ENCODE peak calls at places on chromosomes 5 and 9, in four cellular contexts. C, H, J and T are unnamed samples.

GRCh38 chr5:2143646-2144386 is 261.1 kb upstream of the IRX4 start:
- DNase-seq in C (no peak), H (no peak), J (no peak), T (no peak)

GRCh38 chr5:8184455-8185063 is 315.6 kb downstream of the MTRR start:
- DNase-seq in C (no peak), H (peak; percentile 88), J (peak; percentile 20), T (peak; percentile 51)

GRCh38 chr5:113114559-113114958 is 138.0 kb downstream of the DCP2 start:
- DNase-seq in C (no peak), H (no peak), J (no peak), T (no peak)

GRCh38 chr5:136424835-136425694 is 59.7 kb upstream of the TRPC7 start:
- DNase-seq in C (no peak), H (peak; percentile 97), J (peak; percentile 56), T (peak; percentile 66)

GRCh38 chr9:132439153-132439552 is 29.1 kb downstream of the CFAP77 start:
- DNase-seq in C (no peak), H (no peak), J (no peak), T (no peak)

GRCh38 chr5:130138406-130139060 is 234.3 kb downstream of the CHSY3 start:
- DNase-seq in C (no peak), H (no peak), J (no peak), T (no peak)

GRCh38 chr5:74360535-74361210 is 279.9 kb downstream of the ENC1 start:
- DNase-seq in C (no peak), H (no peak), J (no peak), T (no peak)

GRCh38 chr9:89097219-89097618 is 81.4 kb downstream of the SHC3 start:
- DNase-seq in C (no peak), H (no peak), J (no peak), T (no peak)

GRCh38 chr9:4235951-4236804 is 63.7 kb downstream of the GLIS3 start:
- DNase-seq in C (no peak), H (no peak), J (peak; percentile 27), T (no peak)

GRCh38 chr5:174503461-174504265 is 220.7 kb upstream of the MSX2 start:
- DNase-seq in C (no peak), H (no peak), J (no peak), T (no peak)

GRCh38 chr9:5947912-5948311 is 57.2 kb downstream of the MLANA start:
- DNase-seq in C (peak; percentile 13), H (no peak), J (no peak), T (no peak)

GRCh38 chr5:152256580-152256979 is 148.5 kb downstream of the NMUR2 start:
- DNase-seq in C (no peak), H (no peak), J (no peak), T (no peak)

GRCh38 chr5:173420108-173420507 is 91.9 kb upstream of the STC2 start:
- DNase-seq in C (no peak), H (no peak), J (no peak), T (peak; percentile 39)

GRCh38 chr5:57666582-57666981 is 184.0 kb upstream of the ACTBL2 start:
- DNase-seq in C (no peak), H (no peak), J (no peak), T (no peak)

GRCh38 chr5:170266570-170267379 is 30.8 kb downstream of the LCP2 start:
- DNase-seq in C (no peak), H (peak; percentile 43), J (no peak), T (no peak)

GRCh38 chr9:97487107-97487506 is 14.4 kb upstream of the TMOD1 start:
- DNase-seq in C (no peak), H (no peak), J (peak; percentile 37), T (no peak)
- TF ChIP-seq TCF12 in C (no peak), H (no peak), J (no peak), T (no peak)

GRCh38 chr9:123866497-123866896 is 63.4 kb downstream of the DENND1A start:
- DNase-seq in C (no peak), H (no peak), J (no peak), T (no peak)
- TF ChIP-seq TCF12 in C (no peak), H (no peak), J (no peak), T (no peak)

DNA sequence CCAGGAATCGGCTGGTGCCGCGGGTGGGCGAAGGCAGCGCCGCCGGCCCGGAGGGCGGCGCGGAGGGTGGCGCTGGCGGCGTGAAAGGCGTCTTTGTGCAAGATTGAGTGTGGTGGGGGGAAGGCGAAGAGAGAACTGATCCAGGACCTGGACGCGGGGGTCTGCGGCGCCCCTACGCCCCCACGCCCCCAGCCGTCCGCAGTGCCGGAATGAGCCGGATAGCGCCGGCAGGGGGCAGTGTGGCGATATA is 4.5 kb upstream of the RGMB start:
- DNase-seq in C (no peak), H (no peak), J (no peak), T (peak; percentile 83)
- TF ChIP-seq TCF12 in C (no peak), H (no peak), J (no peak), T (no peak)

GRCh38 chr5:105877592-105877991 is 1793.1 kb downstream of the EFNA5 start:
- DNase-seq in C (no peak), H (no peak), J (no peak), T (no peak)

GRCh38 chr5:105878402-105878801 is 1792.3 kb downstream of the EFNA5 start:
- DNase-seq in C (no peak), H (no peak), J (no peak), T (no peak)

GRCh38 chr5:105868038-105868775 is 1802.5 kb downstream of the EFNA5 start:
- DNase-seq in C (no peak), H (no peak), J (no peak), T (no peak)

GRCh38 chr5:105872569-105873270 is 1798.0 kb downstream of the EFNA5 start:
- DNase-seq in C (no peak), H (no peak), J (no peak), T (no peak)
- TF ChIP-seq TCF12 in C (no peak), H (no peak), J (no peak), T (no peak)

GRCh38 chr9:87034891-87035290 is 87.6 kb upstream of the GAS1 start:
- DNase-seq in C (no peak), H (no peak), J (no peak), T (peak; percentile 42)

GRCh38 chr9:87035868-87036267 is 88.6 kb upstream of the GAS1 start:
- DNase-seq in C (no peak), H (no peak), J (no peak), T (no peak)

GRCh38 chr9:87036482-87036881 is 89.2 kb upstream of the GAS1 start:
- DNase-seq in C (no peak), H (no peak), J (no peak), T (no peak)

GRCh38 chr9:87040410-87041009 is 93.2 kb upstream of the GAS1 start:
- DNase-seq in C (no peak), H (no peak), J (no peak), T (no peak)

DNA sequence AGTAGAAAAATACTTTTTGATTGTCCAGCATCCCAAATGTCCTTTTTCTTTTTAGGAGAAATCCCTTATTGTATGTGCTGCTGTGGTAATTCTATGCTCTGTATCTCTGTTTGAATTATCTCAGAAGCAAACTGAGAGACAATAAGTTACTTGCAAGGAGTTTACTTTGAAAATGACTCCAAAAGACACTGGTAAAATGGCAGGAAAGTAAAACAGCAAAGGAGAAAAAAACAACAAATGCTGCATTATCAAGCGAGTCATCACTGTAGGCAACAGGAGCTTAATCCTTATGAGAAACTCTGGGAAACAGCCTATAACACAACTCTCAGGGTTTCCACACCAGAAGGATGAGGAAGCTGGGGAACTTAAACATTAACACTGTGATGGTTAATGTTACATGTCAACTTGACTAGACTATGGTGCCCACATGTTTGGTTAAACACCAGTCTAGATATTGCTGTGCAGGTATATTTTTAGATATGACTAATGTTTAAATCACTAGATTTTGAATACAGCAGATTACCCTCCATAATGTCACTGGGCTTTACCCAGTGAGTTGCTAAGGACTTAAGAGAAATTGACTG is 92.6 kb upstream of the GAS1 start:
- DNase-seq in C (no peak), H (no peak), J (no peak), T (no peak)
- TF ChIP-seq TCF12 in C (no peak), H (no peak), J (no peak), T (no peak)

GRCh38 chr5:27010646-27011045 is 27.7 kb downstream of the CDH9 start:
- DNase-seq in C (no peak), H (no peak), J (no peak), T (no peak)
- TF ChIP-seq TCF12 in C (no peak), H (no peak), J (no peak), T (no peak)

GRCh38 chr5:103014983-103015382 is 105.0 kb downstream of the GIN1 start:
- DNase-seq in C (no peak), H (no peak), J (no peak), T (no peak)
- TF ChIP-seq TCF12 in C (no peak), H (no peak), J (no peak), T (no peak)

DNA sequence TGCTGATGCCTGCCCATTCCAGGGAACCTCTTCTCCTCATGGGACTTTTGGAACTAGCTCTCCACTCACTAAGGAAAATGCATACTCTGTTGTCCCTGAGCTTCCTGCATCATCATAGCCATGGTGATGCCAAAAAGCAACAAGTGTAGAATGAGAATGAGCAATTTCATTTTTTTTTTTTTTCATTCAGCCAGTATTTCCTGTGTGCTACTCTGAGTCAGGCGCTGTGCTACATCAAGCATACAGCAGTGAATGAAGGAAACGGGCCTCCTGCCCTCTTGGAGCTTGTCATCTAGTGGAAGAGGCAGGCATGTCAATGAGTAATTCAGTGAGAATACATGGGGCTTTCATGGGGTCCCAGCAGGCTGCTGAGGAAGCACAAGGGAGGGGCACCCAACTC is 483.1 kb downstream of the BNC2 start:
- DNase-seq in C (no peak), H (no peak), J (no peak), T (no peak)
- TF ChIP-seq TCF12 in C (no peak), H (no peak), J (no peak), T (no peak)

DNA sequence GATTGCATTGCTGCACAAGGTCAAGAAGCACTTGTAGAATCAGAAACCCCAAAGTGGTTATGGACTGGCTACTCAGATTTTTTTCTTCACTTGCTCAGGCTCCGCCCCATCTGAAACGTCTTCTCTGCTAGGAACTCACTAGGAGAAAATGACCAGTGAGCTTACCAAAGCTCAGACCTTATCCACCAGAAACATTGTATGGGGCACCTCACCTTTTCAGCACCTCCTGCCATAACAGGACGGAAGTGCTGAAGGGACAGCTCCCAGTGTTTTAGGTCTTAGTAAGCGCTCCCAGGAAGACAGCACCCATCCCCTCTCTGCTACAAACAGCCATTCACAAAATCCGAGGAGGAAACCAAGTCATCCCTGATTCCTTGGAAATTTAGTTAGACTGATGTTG is 1.2 kb upstream of the GABRA1 start:
- DNase-seq in C (no peak), H (peak; percentile 59), J (no peak), T (no peak)
- TF ChIP-seq TCF12 in C (no peak), H (no peak), J (no peak), T (no peak)